ENCODE peak calls at places on chromosomes 11 and 22, in ten cellular contexts. D is foreskin fibroblast, Q is nucleus accumbens, T is EL, A is GM19239, U is B cell, O is heart left ventricle, E is NCI-H1092, S is NCI-H1417, X is NCI-H510A treated with DMSO at 0.1 percent for 48 hours. J is an unnamed sample.

GRCh38 chr22:41123151-41123550 is 30.8 kb downstream of the EP300 start:
- DNase-seq in D (no peak), Q (no peak), T (peak), A (no peak), U (no peak), O (no peak), E (no peak), S (no peak), X (no peak), J (no peak)

GRCh38 chr11:27847496-27847895 is 147.2 kb upstream of the BDNF start:
- DNase-seq in D (no peak), Q (no peak), T (no peak), A (no peak), U (no peak), O (no peak), E (no peak), S (no peak), X (no peak), J (no peak)

GRCh38 chr22:30310881-30311771 is 15.6 kb downstream of the TBC1D10A start:
- DNase-seq in D (peak), Q (peak), T (peak), A (no peak), U (no peak), O (peak), E (no peak), S (no peak), X (no peak), J (peak)

GRCh38 chr11:43638717-43639116 is 41.8 kb upstream of the HSD17B12 start:
- DNase-seq in D (no peak), Q (no peak), T (no peak), A (no peak), U (no peak), O (no peak), E (no peak), S (no peak), X (no peak), J (no peak)

GRCh38 chr11:114604886-114605285 is 9.3 kb upstream of the NXPE4 start:
- DNase-seq in D (no peak), Q (no peak), T (no peak), A (no peak), U (no peak), O (no peak), E (no peak), S (no peak), X (no peak), J (no peak)

GRCh38 chr11:123783536-123783935 is 22.6 kb downstream of the OR6M1 start:
- DNase-seq in D (no peak), Q (no peak), T (no peak), A (no peak), U (no peak), O (no peak), E (no peak), S (peak), X (no peak), J (no peak)

GRCh38 chr11:35853871-35854270 is 90.0 kb upstream of the LDLRAD3 start:
- DNase-seq in D (no peak), Q (no peak), T (no peak), A (no peak), U (no peak), O (no peak), E (no peak), S (no peak), X (no peak), J (no peak)

GRCh38 chr11:86108146-86108545 is 39.3 kb upstream of the PICALM start:
- DNase-seq in D (no peak), Q (no peak), T (no peak), A (no peak), U (no peak), O (no peak), E (no peak), S (no peak), X (no peak), J (no peak)

GRCh38 chr11:18749681-18750319 is 23.8 kb upstream of the IGSF22 start:
- DNase-seq in D (peak), Q (peak), T (peak), A (no peak), U (no peak), O (no peak), E (no peak), S (no peak), X (no peak), J (peak)

GRCh38 chr11:118911880-118912741 is 13.6 kb downstream of the BCL9L start:
- DNase-seq in D (peak), Q (peak), T (peak), A (no peak), U (no peak), O (peak), E (no peak), S (peak), X (peak), J (peak)

GRCh38 chr22:30185129-30185528 is 61.4 kb downstream of the LIF start:
- DNase-seq in D (no peak), Q (no peak), T (no peak), A (no peak), U (no peak), O (no peak), E (no peak), S (no peak), X (no peak), J (no peak)

GRCh38 chr11:72254299-72254993 is 10.5 kb upstream of the PHOX2A start:
- DNase-seq in D (no peak), Q (no peak), T (no peak), A (no peak), U (no peak), O (no peak), E (no peak), S (no peak), X (no peak), J (no peak)

GRCh38 chr11:15940462-15941205 is 415.7 kb downstream of the SOX6 start:
- DNase-seq in D (no peak), Q (no peak), T (no peak), A (no peak), U (no peak), O (no peak), E (no peak), S (no peak), X (no peak), J (no peak)

GRCh38 chr22:42863349-42863911 is 6.4 kb upstream of the ARFGAP3 start:
- DNase-seq in D (peak), Q (no peak), T (peak), A (no peak), U (peak), O (no peak), E (no peak), S (no peak), X (no peak), J (no peak)

GRCh38 chr11:76069061-76069460 is 137.2 kb downstream of the WNT11 start:
- DNase-seq in D (no peak), Q (no peak), T (no peak), A (no peak), U (no peak), O (no peak), E (no peak), S (no peak), X (no peak), J (no peak)

GRCh38 chr11:79807506-79807905 is 366.7 kb upstream of the TENM4 start:
- DNase-seq in D (no peak), Q (no peak), T (no peak), A (no peak), U (no peak), O (no peak), E (no peak), S (no peak), X (no peak), J (no peak)

GRCh38 chr11:1238767-1239595 is 16.1 kb downstream of the MUC5B start:
- DNase-seq in D (no peak), Q (no peak), T (no peak), A (no peak), U (no peak), O (no peak), E (no peak), S (no peak), X (no peak), J (no peak)

GRCh38 chr11:22828373-22828772 is 1.2 kb downstream of the SVIP start:
- DNase-seq in D (no peak), Q (no peak), T (no peak), A (no peak), U (no peak), O (no peak), E (no peak), S (peak), X (no peak), J (no peak)

GRCh38 chr11:30585892-30586250 is 282 bp downstream of the MPPED2 start:
- DNase-seq in D (no peak), Q (peak), T (no peak), A (no peak), U (no peak), O (peak), E (no peak), S (peak), X (no peak), J (peak)

GRCh38 chr11:16880184-16880583 is 134.0 kb downstream of the PLEKHA7 start:
- DNase-seq in D (no peak), Q (no peak), T (no peak), A (no peak), U (no peak), O (no peak), E (no peak), S (no peak), X (no peak), J (no peak)

GRCh38 chr11:71395010-71395560 is 53.1 kb downstream of the DHCR7 start:
- DNase-seq in D (no peak), Q (no peak), T (no peak), A (no peak), U (no peak), O (no peak), E (no peak), S (peak), X (no peak), J (no peak)

GRCh38 chr11:11701070-11701469 is 79.3 kb upstream of the GALNT18 start:
- DNase-seq in D (peak), Q (no peak), T (peak), A (no peak), U (no peak), O (peak), E (no peak), S (no peak), X (no peak), J (no peak)

GRCh38 chr11:60950933-60951610 is 904 bp downstream of the SLC15A3 start:
- DNase-seq in D (no peak), Q (no peak), T (peak), A (no peak), U (peak), O (peak), E (no peak), S (no peak), X (no peak), J (no peak)

J was measured in adrenal gland.